ENCODE peak calls at places on chromosomes 16 and 17, in nine cellular contexts. F, R, X, Q, I, J, N, V and B are unnamed samples.

GRCh38 chr16:11497329-11497805 is 89.4 kb downstream of the LITAF start:
- DNase-seq in F (no peak), J (peak), X (peak), V (peak), Q (peak), R (no peak), N (peak), I (peak), B (no peak)

GRCh38 chr16:70412385-70412784 is 26.5 kb downstream of the ST3GAL2 start:
- DNase-seq in J (no peak), N (no peak), X (no peak), Q (no peak), I (no peak), V (no peak), F (no peak), R (no peak), B (no peak)

GRCh38 chr17:39642675-39643074 is 5.7 kb downstream of the STARD3 start:
- DNase-seq in J (no peak), I (no peak), V (no peak), F (no peak), X (no peak), R (no peak), Q (no peak), N (no peak), B (no peak)

GRCh38 chr17:43543771-43544575 is 2.2 kb downstream of the ETV4 start:
- DNase-seq in F (no peak), V (no peak), Q (no peak), X (no peak), I (no peak), J (no peak), R (no peak), N (no peak), B (no peak)

GRCh38 chr17:68356520-68356919 is 65.2 kb downstream of the ARSG start:
- DNase-seq in J (no peak), V (no peak), N (no peak), F (no peak), I (no peak), R (peak), X (no peak), Q (no peak), B (no peak)

GRCh38 chr16:68072038-68072695 is 13.0 kb upstream of the NFATC3 start:
- DNase-seq in J (peak), R (no peak), V (peak), N (peak), F (no peak), I (no peak), X (peak), Q (peak), B (no peak)

GRCh38 chr17:50909765-50910661 is 43.9 kb upstream of the TOB1 start:
- DNase-seq in I (no peak), Q (no peak), X (no peak), R (no peak), F (no peak), J (no peak), N (no peak), V (no peak), B (no peak)

GRCh38 chr16:21001262-21001661 is 100.7 kb downstream of the LYRM1 start:
- DNase-seq in V (no peak), F (peak), Q (peak), R (no peak), J (peak), I (peak), N (no peak), X (no peak), B (no peak)

GRCh38 chr17:71325117-71325516 is 795.7 kb upstream of the SOX9 start:
- DNase-seq in X (no peak), R (no peak), V (no peak), I (no peak), F (no peak), J (no peak), N (no peak), Q (no peak), B (no peak)

GRCh38 chr17:9985622-9986021 is 80.6 kb upstream of the RCVRN start:
- DNase-seq in J (no peak), N (no peak), X (no peak), F (no peak), Q (no peak), I (no peak), R (no peak), V (no peak), B (no peak)

GRCh38 chr16:143456-143855 is 5.0 kb upstream of the NPRL3 start:
- DNase-seq in J (peak), Q (no peak), X (no peak), V (no peak), F (no peak), N (no peak), R (no peak), I (no peak), B (no peak)

GRCh38 chr17:50787106-50787505 is 19.8 kb upstream of the ANKRD40CL start:
- DNase-seq in R (no peak), I (no peak), V (no peak), J (peak), N (no peak), F (no peak), Q (no peak), X (no peak), B (no peak)

GRCh38 chr16:10598157-10598556 is 17.8 kb upstream of the EMP2 start:
- DNase-seq in R (no peak), V (peak), I (no peak), J (no peak), Q (no peak), N (no peak), F (no peak), X (no peak), B (no peak)

GRCh38 chr17:10482252-10482651 is 12.9 kb upstream of the MYH4 start:
- DNase-seq in I (no peak), Q (no peak), J (no peak), N (no peak), X (no peak), F (no peak), R (no peak), V (no peak), B (no peak)

GRCh38 chr17:43834106-43834505 is 1.2 kb upstream of the MPP3 start:
- DNase-seq in F (no peak), X (no peak), I (no peak), J (peak), Q (peak), V (no peak), N (peak), R (no peak), B (no peak)

GRCh38 chr16:71230122-71230845 is at the start of gene HYDIN:
- DNase-seq in I (peak), V (no peak), Q (peak), N (no peak), J (peak), R (peak), X (no peak), F (peak), B (peak)

GRCh38 chr16:49200223-49200820 is 81.3 kb downstream of the CBLN1 start:
- DNase-seq in J (no peak), V (no peak), N (no peak), R (no peak), Q (no peak), I (no peak), X (peak), F (no peak), B (no peak)

GRCh38 chr17:3667366-3668278 is 756 bp downstream of the TAX1BP3 start:
- DNase-seq in F (peak), R (peak), I (peak), X (peak), V (peak), Q (peak), J (peak), N (peak), B (peak)

GRCh38 chr16:12137344-12138094 is 161.0 kb downstream of the SNX29 start:
- DNase-seq in R (no peak), Q (no peak), I (no peak), F (no peak), V (no peak), X (no peak), N (no peak), J (no peak), B (no peak)

GRCh38 chr17:8152112-8152775 is at the start of gene PER1:
- DNase-seq in V (peak), I (peak), N (peak), F (peak), R (peak), Q (peak), X (peak), J (peak), B (peak)

GRCh38 chr17:60356947-60357346 is 35.0 kb downstream of the USP32 start:
- DNase-seq in Q (no peak), J (peak), I (no peak), F (no peak), V (no peak), R (no peak), X (no peak), N (no peak), B (no peak)

GRCh38 chr16:49592507-49593422 is 219.2 kb downstream of the C16orf78 start:
- DNase-seq in V (no peak), Q (peak), I (peak), X (peak), R (no peak), J (peak), F (peak), N (no peak), B (no peak)

GRCh38 chr16:51151951-51152663 is 1.0 kb upstream of the SALL1 start:
- DNase-seq in V (no peak), Q (peak), F (peak), X (no peak), I (peak), J (peak), N (no peak), R (peak), B (no peak)

GRCh38 chr17:80212962-80213650 is 7.0 kb downstream of the SGSH start:
- DNase-seq in J (no peak), R (no peak), I (no peak), X (no peak), V (peak), F (no peak), N (no peak), Q (no peak), B (no peak)

GRCh38 chr16:52721331-52721730 is 174.4 kb upstream of the TOX3 start:
- DNase-seq in J (no peak), Q (no peak), V (no peak), F (no peak), I (no peak), N (no peak), R (no peak), X (no peak), B (no peak)

GRCh38 chr17:76268015-76268749 is 3.0 kb downstream of the UBALD2 start:
- DNase-seq in J (peak), X (no peak), F (peak), Q (no peak), I (no peak), R (peak), V (peak), N (peak), B (no peak)

GRCh38 chr17:28345420-28346198 is 10.0 kb downstream of the TNFAIP1 start:
- DNase-seq in I (no peak), F (no peak), J (peak), Q (no peak), R (no peak), N (no peak), X (no peak), V (no peak), B (no peak)

GRCh38 chr16:28326881-28327610 is 34.7 kb downstream of the SBK1 start:
- DNase-seq in N (peak), F (peak), X (no peak), V (peak), R (no peak), Q (peak), J (peak), I (peak), B (peak)

GRCh38 chr17:21105081-21105480 is 21.7 kb upstream of the DHRS7B start:
- DNase-seq in V (no peak), R (no peak), J (no peak), N (no peak), X (no peak), F (no peak), Q (no peak), I (no peak), B (no peak)

GRCh38 chr16:68668266-68668665 is 23.2 kb downstream of the CDH3 start:
- DNase-seq in V (no peak), F (no peak), N (no peak), X (no peak), J (no peak), R (no peak), I (no peak), Q (no peak), B (no peak)

GRCh38 chr17:65751263-65751662 is 189.8 kb upstream of the AXIN2 start:
- DNase-seq in N (no peak), J (no peak), X (no peak), V (no peak), R (no peak), I (no peak), Q (no peak), F (no peak), B (no peak)

DNA sequence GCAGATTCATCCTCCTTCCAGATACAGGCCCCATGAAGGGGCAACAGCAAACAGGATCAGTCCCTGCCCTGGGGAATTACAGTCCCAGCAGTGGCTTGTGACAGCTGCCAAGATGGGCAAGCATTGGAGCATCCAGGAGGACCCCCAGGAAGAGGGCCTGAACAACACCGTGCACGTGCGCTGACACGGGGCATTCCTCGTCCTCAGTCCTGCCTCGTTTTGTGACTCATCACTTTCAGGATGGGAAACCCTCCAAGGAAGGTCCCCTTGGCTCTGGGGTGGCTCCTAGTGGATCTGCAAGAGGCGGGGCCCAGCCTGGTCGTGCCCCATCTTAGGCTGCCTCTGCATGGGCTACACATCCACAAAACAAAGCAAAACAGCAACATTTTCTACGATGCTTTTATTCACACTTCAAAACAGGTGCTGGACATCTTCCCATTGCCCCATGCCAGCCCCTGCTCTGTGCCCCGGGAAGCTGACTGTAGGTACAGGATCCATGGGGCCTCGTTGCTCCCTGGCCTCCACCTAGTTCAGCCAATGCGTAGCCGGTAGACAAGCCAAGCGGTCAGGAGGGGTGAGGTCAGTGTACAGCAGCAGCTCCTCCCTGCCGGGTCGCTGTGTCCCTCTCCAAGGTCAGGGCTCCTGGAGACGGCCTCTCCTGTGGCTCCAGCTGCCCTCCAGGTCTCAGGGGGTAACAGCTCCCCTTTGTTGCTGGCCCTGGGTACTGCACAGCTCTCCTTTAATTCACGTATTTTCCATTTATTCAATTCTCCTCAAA is 32.3 kb downstream of the ACTG1 start:
- DNase-seq in J (peak), F (peak), X (no peak), V (peak), Q (peak), R (peak), I (no peak), N (no peak), B (no peak)
- TF ChIP-seq CTCF in J (peak), F (no peak), X (no peak), V (no peak), Q (no peak), R (no peak), I (no peak), N (no peak), B (no peak)

GRCh38 chr16:73878616-73879015 is 418.0 kb upstream of the PSMD7 start:
- DNase-seq in F (no peak), X (no peak), R (peak), N (no peak), Q (peak), J (peak), V (no peak), I (peak), B (no peak)
- TF ChIP-seq CTCF in F (peak), X (peak), R (peak), N (peak), Q (peak), J (peak), V (peak), I (peak), B (peak)

DNA sequence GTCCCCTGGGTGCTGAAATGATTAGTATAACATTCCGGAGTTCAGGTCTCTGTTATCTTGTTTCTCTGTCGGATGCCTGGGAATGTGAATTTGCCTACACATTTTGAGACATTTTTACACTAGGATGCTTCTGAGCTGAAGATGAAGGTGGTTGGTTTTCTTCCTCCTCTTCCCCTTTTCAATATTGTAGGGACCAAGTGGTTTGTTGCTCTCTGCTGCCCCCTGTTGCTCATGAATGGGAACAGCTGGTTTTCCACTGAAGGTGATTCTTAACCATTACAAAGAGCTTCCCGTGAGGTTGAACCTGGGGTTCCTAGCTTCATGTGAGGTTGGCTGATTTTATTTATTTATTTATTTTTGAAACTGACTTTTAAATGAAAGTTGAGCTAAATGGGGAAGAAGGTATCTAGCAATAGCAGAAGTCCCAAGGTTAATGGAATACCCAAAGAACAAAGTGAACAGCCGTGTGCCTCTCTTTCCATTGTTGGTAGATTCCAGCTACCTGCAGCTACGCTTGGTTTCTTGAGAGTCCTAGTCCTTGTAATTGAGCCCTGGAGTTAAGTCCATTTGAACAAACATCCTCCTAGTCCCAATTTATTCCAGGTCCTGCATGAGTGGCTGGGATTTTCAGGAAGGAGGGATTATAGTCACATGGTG is 983.9 kb upstream of the EEF2KMT start:
- DNase-seq in I (peak), Q (peak), J (no peak), X (no peak), F (peak), V (no peak), R (peak), N (no peak), B (peak)
- TF ChIP-seq CTCF in I (peak), Q (no peak), J (peak), X (peak), F (peak), V (peak), R (peak), N (no peak), B (peak)

DNA sequence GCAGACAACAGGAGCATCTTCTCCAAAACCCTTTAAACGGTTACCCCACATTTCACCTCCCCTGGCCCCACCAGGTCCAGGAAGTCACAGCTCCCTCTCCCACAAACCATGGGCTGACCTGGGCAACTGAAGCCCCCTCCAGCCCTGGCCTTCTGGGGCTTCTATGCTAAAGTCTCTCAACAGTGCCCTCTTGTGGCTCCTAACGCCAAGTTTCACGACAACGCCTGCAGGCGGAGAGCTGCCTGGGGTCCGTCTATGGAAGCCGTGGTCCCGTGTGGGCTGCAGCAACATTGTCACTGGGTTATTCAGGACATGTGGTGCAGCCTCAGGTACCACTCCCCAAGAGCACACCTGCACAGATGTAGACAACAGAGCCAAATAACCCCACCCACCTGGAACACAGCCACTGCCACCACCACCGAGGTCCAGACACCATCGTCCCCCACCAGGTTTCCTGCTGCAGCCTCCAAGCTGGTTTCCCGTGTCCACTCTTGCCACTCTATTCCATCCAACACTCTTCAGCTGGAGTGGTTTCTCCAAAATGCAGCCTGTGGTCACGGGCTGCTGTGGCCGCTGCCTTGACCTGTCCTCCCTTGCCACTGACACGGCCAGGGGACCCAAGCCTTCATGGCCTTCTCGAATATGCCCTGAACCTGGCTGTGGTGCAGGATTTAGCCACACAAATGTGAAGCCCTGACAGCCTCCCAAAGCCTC is 19.1 kb downstream of the C16orf95 start:
- DNase-seq in F (peak), J (no peak), Q (no peak), V (no peak), I (peak), R (no peak), N (no peak), X (peak), B (peak)
- TF ChIP-seq CTCF in F (peak), J (peak), Q (peak), V (peak), I (peak), R (peak), N (peak), X (peak), B (peak)

GRCh38 chr17:79089720-79090502 is 15.3 kb downstream of the ENGASE start:
- DNase-seq in I (no peak), F (no peak), N (no peak), R (no peak), X (no peak), Q (no peak), J (no peak), V (no peak), B (no peak)

GRCh38 chr17:79091373-79091670 is 16.7 kb downstream of the ENGASE start:
- DNase-seq in V (no peak), Q (no peak), F (no peak), I (no peak), R (no peak), J (no peak), X (no peak), N (no peak), B (no peak)

GRCh38 chr17:79092567-79092966 is 17.9 kb downstream of the ENGASE start:
- DNase-seq in F (no peak), V (no peak), N (no peak), I (no peak), X (no peak), J (no peak), R (no peak), Q (no peak), B (no peak)

GRCh38 chr17:79088997-79089328 is 14.3 kb downstream of the ENGASE start:
- DNase-seq in J (no peak), N (no peak), Q (no peak), V (no peak), I (no peak), R (no peak), X (no peak), F (no peak), B (no peak)

DNA sequence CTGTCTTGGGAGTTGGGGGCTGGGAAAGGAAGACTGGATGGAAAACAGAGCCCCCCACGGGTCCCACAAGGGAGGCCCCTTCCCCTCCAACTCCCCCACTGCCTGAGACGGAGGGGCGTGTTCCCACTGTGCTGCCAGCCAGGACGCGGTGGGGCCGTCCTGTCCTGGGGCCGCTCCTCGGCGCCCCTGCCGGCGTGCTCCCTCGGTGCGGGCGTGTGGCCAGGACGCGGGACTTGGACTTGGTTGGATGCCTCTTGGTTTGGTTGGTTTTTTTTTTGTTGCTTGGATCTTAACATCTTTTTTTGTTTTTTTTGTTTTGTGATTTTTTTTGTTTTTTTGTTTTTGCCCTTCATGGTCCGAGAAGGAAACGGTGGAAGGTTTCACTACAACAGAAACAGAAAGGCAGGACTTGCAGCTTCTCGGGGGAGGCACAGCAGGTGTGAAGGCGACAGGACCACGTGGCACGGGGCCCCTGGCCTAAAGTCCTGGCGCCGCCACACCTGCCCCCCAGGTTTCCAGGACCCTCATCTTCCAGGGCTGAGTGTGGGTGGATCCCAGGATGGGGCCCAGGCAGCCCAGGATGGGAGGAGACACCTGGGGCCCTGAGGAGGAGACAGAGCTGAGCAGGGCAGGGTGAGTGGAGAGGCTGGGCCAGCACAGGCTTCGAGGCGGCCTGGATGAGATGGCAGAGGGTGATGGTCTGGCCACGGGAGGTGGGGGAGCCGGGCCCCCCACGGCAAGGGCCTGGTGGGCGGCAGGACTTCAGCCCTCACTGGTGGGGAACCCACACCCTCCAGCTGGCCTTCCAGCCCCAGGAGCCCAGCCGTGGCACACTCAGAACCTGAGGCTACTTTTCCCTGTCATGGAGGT is 16.1 kb downstream of the ENGASE start:
- DNase-seq in N (no peak), I (no peak), V (no peak), R (no peak), X (no peak), J (no peak), F (no peak), Q (no peak), B (no peak)
- TF ChIP-seq CTCF in N (peak), I (no peak), V (peak), R (peak), X (no peak), J (peak), F (peak), Q (no peak), B (no peak)